ENCODE peak calls at places on chromosomes 12 and 14, in ten cellular contexts. E is RPMI7951; W is posterior cingulate gyrus; A is thoracic aorta; Z is fibroblast of lung; J is sigmoid colon; C is germinal center; O is stimulated activated CD4-positive, alpha-beta T cell treated with anti-CD3 and anti-CD28 coated beads, Interleukin-4, amount 100 ng/mL, for 4 hours; S is astrocyte of the spinal cord; B is T-helper 17 cell. K is an unnamed sample.

GRCh38 chr14:56554301-56554700 is 25.3 kb upstream of the TMEM260 start:
- DNase-seq in E (no peak), C (no peak), O (no peak), B (no peak), Z (no peak), S (no peak), J (no peak), W (no peak), A (no peak), K (no peak)

GRCh38 chr14:54881761-54882401 is 20.7 kb downstream of the GCH1 start:
- DNase-seq in J (no peak), C (peak), E (peak), O (peak), W (no peak), S (peak), A (no peak), B (no peak), Z (peak), K (no peak)

GRCh38 chr12:92649511-92650227 is 53.1 kb upstream of the PLEKHG7 start:
- DNase-seq in O (peak), E (peak), S (peak), Z (peak), W (peak), B (peak), C (peak), A (peak), J (peak), K (peak)

GRCh38 chr12:132839558-132840235 is 11.0 kb upstream of the GOLGA3 start:
- DNase-seq in Z (no peak), C (no peak), O (no peak), J (no peak), W (no peak), B (no peak), S (no peak), E (no peak), A (no peak), K (no peak)

GRCh38 chr12:67456281-67456918 is 187.2 kb downstream of the CAND1 start:
- DNase-seq in O (no peak), B (no peak), A (no peak), Z (peak), W (no peak), C (no peak), S (peak), J (no peak), E (peak), K (no peak)

GRCh38 chr12:22978962-22979361 is 354.0 kb downstream of the ETNK1 start:
- DNase-seq in J (no peak), A (no peak), S (peak), O (no peak), B (no peak), E (peak), Z (peak), C (peak), W (no peak), K (no peak)

GRCh38 chr12:106527356-106527755 is 55.4 kb upstream of the RFX4 start:
- DNase-seq in O (no peak), A (no peak), E (peak), Z (no peak), C (no peak), S (no peak), B (no peak), J (no peak), W (no peak), K (no peak)

GRCh38 chr12:28189774-28190320 is 409 bp upstream of the CCDC91 start:
- DNase-seq in O (no peak), Z (no peak), J (no peak), W (no peak), E (peak), A (no peak), C (no peak), B (no peak), S (no peak), K (no peak)

GRCh38 chr14:62234849-62235248 is 472.6 kb downstream of the SNAPC1 start:
- DNase-seq in Z (no peak), O (no peak), C (no peak), E (no peak), B (no peak), W (no peak), J (no peak), A (no peak), S (no peak), K (no peak)

GRCh38 chr14:51821822-51822221 is 38.6 kb upstream of the GNG2 start:
- DNase-seq in A (no peak), E (no peak), W (no peak), J (no peak), O (no peak), Z (peak), B (no peak), S (peak), C (no peak), K (no peak)

GRCh38 chr14:20855652-20856291 is 35.4 kb upstream of the RNASE3 start:
- DNase-seq in J (no peak), W (peak), Z (peak), B (no peak), O (peak), C (peak), A (no peak), E (peak), S (peak), K (peak)

GRCh38 chr14:89617471-89618291 is 200.6 kb upstream of the FOXN3 start:
- DNase-seq in A (no peak), O (peak), B (no peak), Z (peak), S (peak), J (no peak), C (peak), W (peak), E (peak), K (peak)

GRCh38 chr14:103726474-103726873 is 10.9 kb downstream of the ZFYVE21 start:
- DNase-seq in E (no peak), B (no peak), J (no peak), C (no peak), Z (no peak), W (no peak), S (no peak), O (no peak), A (no peak), K (no peak)

GRCh38 chr12:108425238-108425795 is 86.2 kb upstream of the CMKLR1 start:
- DNase-seq in W (no peak), E (peak), Z (no peak), O (no peak), B (no peak), A (no peak), C (no peak), J (no peak), S (no peak), K (no peak)

GRCh38 chr14:102923920-102924486 is 1.5 kb downstream of the AMN start:
- DNase-seq in O (no peak), A (no peak), B (no peak), E (no peak), J (no peak), C (no peak), S (no peak), W (no peak), Z (no peak), K (no peak)

GRCh38 chr12:100138048-100138907 is 4.4 kb downstream of the BLTP3B start:
- DNase-seq in J (no peak), O (no peak), S (peak), E (peak), C (peak), B (no peak), A (no peak), Z (peak), W (no peak), K (no peak)

GRCh38 chr12:86249856-86250255 is 6.3 kb downstream of the MGAT4C start:
- DNase-seq in E (no peak), Z (peak), O (no peak), B (no peak), A (no peak), W (no peak), S (peak), J (no peak), C (no peak), K (no peak)

GRCh38 chr12:2198088-2198501 is 145.3 kb downstream of the CACNA1C start:
- DNase-seq in A (no peak), E (peak), C (no peak), J (peak), B (no peak), O (no peak), W (peak), S (peak), Z (peak), K (no peak)

GRCh38 chr12:62537544-62537943 is 70.9 kb downstream of the MON2 start:
- DNase-seq in B (no peak), O (no peak), S (peak), Z (peak), C (no peak), E (peak), A (no peak), J (no peak), W (no peak), K (no peak)

GRCh38 chr14:90534091-90534837 is 137.4 kb downstream of the CALM1 start:
- DNase-seq in O (no peak), A (no peak), S (peak), J (no peak), E (peak), B (no peak), W (no peak), C (no peak), Z (no peak), K (no peak)

GRCh38 chr12:57476162-57476992 is 3.3 kb downstream of the ARHGAP9 start:
- DNase-seq in O (peak), B (peak), W (no peak), J (no peak), C (peak), S (no peak), E (no peak), Z (no peak), A (no peak), K (no peak)

GRCh38 chr12:114860969-114861368 is 177.0 kb upstream of the TBX3 start:
- DNase-seq in J (no peak), Z (no peak), O (no peak), S (no peak), E (no peak), W (no peak), B (no peak), C (no peak), A (no peak), K (no peak)

GRCh38 chr12:39272934-39273770 is 169.8 kb downstream of the KIF21A start:
- DNase-seq in E (peak), Z (peak), C (peak), J (no peak), A (no peak), W (peak), B (no peak), S (peak), O (no peak), K (no peak)

GRCh38 chr14:54207075-54207474 is 189.7 kb upstream of the CDKN3 start:
- DNase-seq in W (no peak), S (peak), Z (no peak), A (no peak), C (no peak), O (no peak), J (no peak), E (peak), B (no peak), K (no peak)

GRCh38 chr12:52608161-52608560 is 6.9 kb upstream of the KRT72 start:
- DNase-seq in C (no peak), Z (no peak), O (no peak), E (no peak), A (no peak), J (no peak), W (no peak), B (no peak), S (no peak), K (no peak)

GRCh38 chr14:63510538-63510937 is 32.6 kb downstream of the PPP2R5E start:
- DNase-seq in Z (peak), O (no peak), J (no peak), A (no peak), B (no peak), E (peak), S (peak), C (no peak), W (no peak), K (no peak)

GRCh38 chr12:23834076-23834475 is 115.4 kb downstream of the SOX5 start:
- DNase-seq in Z (peak), A (no peak), J (no peak), O (no peak), E (no peak), C (no peak), W (no peak), S (peak), B (no peak), K (no peak)

GRCh38 chr12:78568326-78569020 is 296.1 kb upstream of the SYT1 start:
- DNase-seq in J (no peak), C (no peak), A (no peak), E (no peak), S (peak), Z (peak), W (no peak), O (no peak), B (no peak), K (no peak)

GRCh38 chr12:11862794-11863193 is 207.9 kb upstream of the BCL2L14 start:
- DNase-seq in C (no peak), S (peak), A (no peak), B (no peak), J (no peak), Z (peak), O (no peak), W (no peak), E (peak), K (no peak)

GRCh38 chr12:125092872-125093680 is 27.8 kb downstream of the AACS start:
- DNase-seq in W (no peak), B (no peak), C (no peak), J (no peak), E (no peak), S (peak), A (no peak), O (no peak), Z (peak), K (no peak)

GRCh38 chr14:104549536-104550339 is 29.8 kb upstream of the C14orf180 start:
- DNase-seq in W (no peak), B (no peak), E (no peak), J (peak), O (no peak), S (no peak), A (no peak), C (no peak), Z (no peak), K (no peak)

GRCh38 chr12:105289114-105289904 is 41.2 kb upstream of the C12orf75 start:
- DNase-seq in A (no peak), S (peak), W (no peak), Z (no peak), B (no peak), E (peak), C (no peak), O (no peak), J (no peak), K (no peak)